ENCODE peak calls at places on chromosomes 3 and 15, in ten cellular contexts. O is GM12891, C is ovary, L is adrenal gland, Y is IMR-90, Q is NB4, N is heart left ventricle, K is uterus, D is Peyer's patch, E is tibial nerve. U is an unnamed sample.

GRCh38 chr3:119308355-119308754 is 14.2 kb downstream of the ARHGAP31 start:
- DNase-seq in L (no peak), C (no peak), E (no peak), Y (peak), Q (no peak), D (no peak), N (no peak), O (no peak), K (no peak), U (no peak)

GRCh38 chr3:27484002-27484844 is at the start of gene SLC4A7:
- DNase-seq in K (peak), L (peak), N (peak), D (peak), Y (peak), C (peak), E (peak), Q (peak), O (peak), U (peak)

GRCh38 chr15:91021516-91022074 is 799 bp downstream of the VPS33B start:
- DNase-seq in O (no peak), N (no peak), C (no peak), Q (no peak), K (no peak), L (peak), E (no peak), D (no peak), Y (peak), U (no peak)

GRCh38 chr3:175655366-175655765 is 796.2 kb downstream of the NAALADL2 start:
- DNase-seq in D (no peak), C (no peak), N (no peak), L (no peak), E (no peak), O (no peak), Y (peak), Q (no peak), K (no peak), U (no peak)

GRCh38 chr3:38471260-38471857 is 17.7 kb downstream of the ACVR2B start:
- DNase-seq in K (no peak), Q (no peak), C (no peak), N (no peak), O (no peak), D (no peak), Y (no peak), L (no peak), E (no peak), U (no peak)

GRCh38 chr3:107654218-107654617 is 131.5 kb downstream of the BBX start:
- DNase-seq in Y (no peak), E (no peak), O (no peak), K (no peak), C (no peak), D (no peak), L (no peak), Q (no peak), N (no peak), U (no peak)

GRCh38 chr15:40046721-40047412 is 7.9 kb upstream of the SRP14 start:
- DNase-seq in Y (peak), N (no peak), D (no peak), L (no peak), Q (no peak), K (no peak), O (no peak), E (no peak), C (no peak), U (peak)

GRCh38 chr3:30643763-30644462 is 37.5 kb downstream of the TGFBR2 start:
- DNase-seq in O (no peak), E (no peak), C (no peak), Y (no peak), L (no peak), N (no peak), Q (peak), D (peak), K (no peak), U (no peak)

GRCh38 chr3:78736863-78737262 is 1030.9 kb downstream of the ROBO1 start:
- DNase-seq in C (no peak), Q (no peak), L (no peak), Y (peak), D (no peak), K (no peak), E (no peak), O (no peak), N (no peak), U (no peak)

GRCh38 chr15:77187751-77188464 is 117.0 kb upstream of the TSPAN3 start:
- DNase-seq in O (no peak), E (peak), K (peak), L (peak), N (no peak), Q (peak), Y (peak), D (peak), C (no peak), U (no peak)

GRCh38 chr3:110567032-110567431 is 504.6 kb upstream of the NECTIN3 start:
- DNase-seq in O (no peak), Y (peak), N (no peak), E (no peak), D (no peak), K (no peak), Q (no peak), C (no peak), L (no peak), U (no peak)

GRCh38 chr3:111592941-111593340 is 2.2 kb downstream of the ZBED2 start:
- DNase-seq in D (no peak), E (no peak), Q (no peak), L (no peak), Y (no peak), K (no peak), N (no peak), O (no peak), C (no peak), U (no peak)

GRCh38 chr3:144415492-144415891 is 443.9 kb downstream of the DIPK2A start:
- DNase-seq in Y (no peak), N (no peak), O (peak), C (no peak), Q (no peak), L (no peak), D (no peak), E (no peak), K (no peak), U (no peak)

GRCh38 chr3:108500728-108501127 is 9.7 kb downstream of the MYH15 start:
- DNase-seq in K (no peak), C (no peak), E (no peak), Q (no peak), N (no peak), L (no peak), Y (peak), D (no peak), O (no peak), U (no peak)

GRCh38 chr3:57596495-57597239 is 477 bp downstream of the ARF4 start:
- DNase-seq in C (peak), L (peak), K (peak), Q (peak), N (peak), O (peak), E (peak), Y (peak), D (peak), U (peak)

GRCh38 chr3:57221883-57222282 is 5.6 kb upstream of the APPL1 start:
- DNase-seq in Q (peak), O (no peak), C (no peak), D (no peak), E (no peak), Y (peak), L (no peak), N (no peak), K (no peak), U (no peak)

GRCh38 chr3:87227835-87228144 is 681 bp downstream of the CHMP2B start:
- DNase-seq in Y (peak), C (no peak), E (no peak), O (no peak), D (no peak), K (no peak), Q (no peak), N (no peak), L (no peak), U (no peak)

GRCh38 chr15:97977734-97978133 is 17.2 kb downstream of the ARRDC4 start:
- DNase-seq in N (no peak), L (no peak), O (no peak), C (no peak), K (no peak), Q (no peak), D (no peak), Y (no peak), E (no peak), U (no peak)

GRCh38 chr3:115100172-115100571 is 46.9 kb downstream of the ZBTB20 start:
- DNase-seq in D (no peak), L (peak), O (no peak), K (no peak), Y (peak), C (no peak), N (no peak), Q (peak), E (no peak), U (peak)

GRCh38 chr3:184683234-184683633 is 28.6 kb downstream of the MAGEF1 start:
- DNase-seq in Q (no peak), O (no peak), D (no peak), E (no peak), K (no peak), Y (no peak), C (no peak), L (no peak), N (no peak), U (no peak)

GRCh38 chr3:79560698-79561097 is 207.1 kb downstream of the ROBO1 start:
- DNase-seq in D (no peak), N (no peak), L (no peak), Y (no peak), E (no peak), O (no peak), Q (no peak), C (no peak), K (no peak), U (no peak)

GRCh38 chr3:152046280-152046679 is 172.8 kb downstream of the SUCNR1 start:
- DNase-seq in K (no peak), E (no peak), Q (no peak), O (no peak), L (no peak), N (no peak), D (no peak), C (no peak), Y (no peak), U (no peak)

DNA sequence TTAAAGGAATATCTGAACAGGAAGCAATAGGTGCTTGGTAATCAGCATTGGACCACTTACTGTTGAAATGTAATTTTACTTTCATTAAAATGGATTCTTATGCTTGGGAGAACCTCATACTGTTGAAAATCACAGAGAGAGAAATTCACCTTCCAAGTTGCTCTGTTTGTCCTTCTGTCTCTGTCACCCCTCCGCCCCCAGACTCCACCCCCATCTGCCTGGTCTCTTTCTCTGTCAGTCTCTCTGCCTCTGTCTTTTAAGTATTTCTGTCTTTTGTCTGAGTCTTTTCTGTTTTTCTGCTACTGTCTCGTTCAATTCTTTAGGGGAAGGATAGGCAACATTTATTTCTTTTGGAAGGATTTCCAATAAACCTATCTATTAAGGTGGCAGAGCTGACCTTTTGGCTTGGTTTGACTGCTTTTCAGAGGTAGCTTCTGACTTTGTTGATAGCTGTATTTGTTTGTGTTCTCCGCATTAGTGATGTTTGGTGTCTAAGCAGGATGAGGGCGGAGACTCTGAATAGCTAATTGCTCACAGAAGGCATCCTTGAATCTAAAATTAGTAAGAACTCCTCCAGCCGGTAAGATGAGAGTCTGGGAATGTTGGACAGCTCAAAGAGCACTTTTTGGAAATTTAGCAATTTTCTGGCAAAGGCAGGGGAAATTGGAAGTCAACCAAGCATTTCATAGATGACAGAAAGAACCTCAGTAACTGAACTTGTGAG is 174.2 kb downstream of the KLHL25 start:
- DNase-seq in L (peak), N (no peak), C (no peak), Y (peak), D (no peak), E (no peak), Q (no peak), O (no peak), K (peak), U (no peak)
- TF ChIP-seq POLR2A in L (peak), N (no peak), C (peak), Y (no peak), D (no peak), E (peak), Q (no peak), O (no peak), K (peak), U (no peak)

DNA sequence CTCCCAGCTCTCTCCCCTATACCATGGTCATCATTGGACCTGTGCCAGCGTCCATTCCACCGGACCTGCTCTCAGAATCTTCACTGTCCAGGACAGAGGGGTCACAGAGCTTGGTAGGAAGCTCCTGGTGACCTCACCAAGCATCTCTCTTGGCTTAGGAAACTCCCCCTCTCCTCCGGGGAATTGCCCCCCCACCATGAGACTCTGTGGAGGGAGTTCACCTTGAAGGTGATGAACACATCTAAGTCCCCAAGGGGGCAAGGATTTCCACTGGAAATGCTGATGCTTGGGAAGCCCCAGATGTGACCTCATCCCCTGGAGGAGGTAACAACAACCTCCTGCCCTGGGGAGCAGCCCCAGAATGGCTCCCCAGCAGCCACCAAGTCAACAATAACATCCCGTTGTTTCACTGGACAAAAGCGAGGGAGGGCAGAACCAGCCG is 3.2 kb downstream of the SEMA7A start:
- DNase-seq in Q (no peak), L (peak), C (no peak), D (no peak), O (no peak), N (peak), K (no peak), Y (no peak), E (no peak), U (no peak)
- TF ChIP-seq POLR2A in Q (no peak), L (no peak), C (no peak), D (no peak), O (no peak), N (no peak), K (no peak), Y (no peak), E (no peak), U (no peak)

GRCh38 chr3:9250236-9250635 is 790 bp upstream of the SRGAP3 start:
- DNase-seq in E (no peak), Q (peak), L (no peak), Y (no peak), O (no peak), D (no peak), K (no peak), C (no peak), N (no peak), U (no peak)

GRCh38 chr3:9253327-9253726 is 3.9 kb upstream of the SRGAP3 start:
- DNase-seq in D (no peak), Q (no peak), Y (peak), N (no peak), K (no peak), C (no peak), L (no peak), E (no peak), O (no peak), U (no peak)

GRCh38 chr3:9248232-9249191 is 934 bp downstream of the SRGAP3 start:
- DNase-seq in N (no peak), Y (no peak), O (no peak), L (no peak), E (no peak), Q (no peak), K (no peak), C (no peak), D (peak), U (no peak)

GRCh38 chr3:9249273-9250192 is at the start of gene SRGAP3:
- DNase-seq in E (peak), O (peak), C (peak), L (peak), D (peak), N (peak), Q (peak), Y (peak), K (peak), U (peak)

DNA sequence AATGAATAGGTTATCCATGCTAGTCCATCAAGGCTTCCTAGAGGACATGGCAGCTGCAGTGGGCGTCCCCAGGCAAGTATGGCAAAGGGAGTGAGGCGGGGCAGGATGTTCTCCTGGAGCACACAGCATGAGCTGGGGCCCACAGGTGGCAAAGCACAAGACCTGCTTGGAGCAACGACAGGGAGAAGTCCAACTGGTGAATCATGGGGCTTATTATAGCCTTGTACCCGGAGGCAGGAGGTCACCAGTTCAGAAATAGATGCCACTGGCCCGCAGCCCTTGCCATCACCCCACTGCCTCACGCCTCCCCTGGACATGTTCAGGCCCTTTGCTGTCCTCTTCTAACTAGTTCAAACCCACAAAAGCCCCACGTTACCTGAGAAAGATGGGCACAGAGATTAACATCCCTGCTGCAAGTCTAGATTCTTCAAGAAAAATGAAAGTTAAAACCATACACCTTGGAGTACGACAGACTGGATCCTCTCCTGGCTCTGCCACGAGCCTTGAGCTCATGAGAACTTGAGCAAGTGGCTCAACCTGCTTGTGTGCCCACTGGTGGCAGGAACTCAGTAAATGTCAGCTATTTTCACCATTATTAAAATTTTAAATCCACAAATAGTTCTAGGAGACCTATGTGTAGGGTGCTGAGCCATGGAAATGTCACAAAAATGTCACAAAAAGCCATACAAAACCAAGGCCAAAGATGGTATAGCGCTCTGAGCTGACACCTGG is 1.8 kb upstream of the SRGAP3 start:
- DNase-seq in D (no peak), C (no peak), L (no peak), Q (no peak), K (no peak), N (peak), E (no peak), O (no peak), Y (no peak), U (no peak)
- TF ChIP-seq POLR2A in D (no peak), C (no peak), L (no peak), Q (no peak), K (no peak), N (no peak), E (no peak), O (no peak), Y (no peak), U (no peak)

GRCh38 chr15:49904296-49904695 is 214.7 kb downstream of the ATP8B4 start:
- DNase-seq in D (no peak), N (no peak), Q (no peak), K (no peak), L (no peak), C (no peak), O (no peak), Y (no peak), E (no peak), U (no peak)
- TF ChIP-seq POLR2A in D (no peak), N (no peak), Q (no peak), K (no peak), L (no peak), C (no peak), O (no peak), Y (no peak), E (no peak), U (no peak)

GRCh38 chr3:190514163-190515153 is 573 bp downstream of the IL1RAP start:
- DNase-seq in O (no peak), L (peak), Q (peak), K (peak), N (peak), D (peak), C (peak), E (peak), Y (peak), U (peak)
- TF ChIP-seq POLR2A in O (no peak), L (peak), Q (no peak), K (no peak), N (no peak), D (no peak), C (no peak), E (no peak), Y (peak), U (no peak)

GRCh38 chr3:16266714-16267113 is 1.7 kb downstream of the OXNAD1 start:
- DNase-seq in Y (no peak), K (no peak), N (no peak), C (no peak), E (no peak), D (no peak), O (no peak), L (no peak), Q (no peak), U (no peak)

GRCh38 chr3:16264174-16264707 is 502 bp downstream of the DPH3 start:
- DNase-seq in L (no peak), Q (no peak), O (no peak), C (no peak), K (no peak), Y (no peak), E (no peak), N (no peak), D (no peak), U (peak)

GRCh38 chr3:16262195-16262594 is 2.5 kb downstream of the DPH3 start:
- DNase-seq in E (no peak), C (no peak), D (no peak), K (no peak), L (no peak), O (no peak), Y (no peak), Q (no peak), N (no peak), U (no peak)

GRCh38 chr3:16264708-16265454 is at the start of the genes DPH3 and OXNAD1:
- DNase-seq in Q (peak), N (peak), E (peak), K (peak), Y (peak), D (peak), O (peak), C (peak), L (peak), U (peak)

DNA sequence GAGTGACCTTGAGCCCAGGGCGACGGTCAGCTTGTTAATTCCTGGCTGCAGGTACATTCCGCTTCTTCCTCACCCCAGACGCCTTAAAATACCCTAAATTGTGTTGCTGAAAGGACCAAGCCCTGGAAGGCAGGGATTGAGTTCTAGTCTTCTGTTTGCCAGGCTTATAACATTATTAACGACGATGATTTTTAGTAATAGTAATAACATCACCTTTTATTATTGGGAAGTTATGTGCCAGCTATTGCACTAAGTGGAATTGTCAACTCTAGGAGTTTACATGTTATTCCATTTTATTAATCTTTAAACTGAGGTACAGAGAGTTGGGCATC is 409 bp downstream of the OXNAD1 start:
- DNase-seq in D (no peak), N (no peak), C (no peak), O (no peak), L (no peak), K (no peak), E (no peak), Y (no peak), Q (no peak), U (no peak)
- TF ChIP-seq POLR2A in D (peak), N (no peak), C (no peak), O (no peak), L (no peak), K (no peak), E (no peak), Y (no peak), Q (no peak), U (no peak)